ENCODE peak calls at places on chromosomes 1 and 21, in eight cellular contexts. K, Q, D, R, E, V, B and W are unnamed samples.
A peak's percentile ranks its signal among the peaks of the same experiment; 100 is the strongest.

GRCh38 chr1:206021008-206021795 is 2.5 kb downstream of the CTSE start:
- DNase-seq in E (no peak), K (no peak), Q (no peak), B (no peak), D (no peak), R (no peak), V (no peak), W (no peak)

GRCh38 chr1:26500488-26501175 is 28.4 kb downstream of the HMGN2 start:
- DNase-seq in V (peak; percentile 95), K (peak; percentile 82), D (peak; percentile 92), Q (peak; percentile 95), E (peak; percentile 83), R (peak; percentile 94), B (peak; percentile 86), W (peak; percentile 93)

GRCh38 chr1:174165471-174166137 is 6.3 kb downstream of the RABGAP1L start:
- DNase-seq in B (peak; percentile 18), R (peak; percentile 57), E (no peak), D (peak; percentile 15), K (peak; percentile 20), Q (peak; percentile 63), V (no peak), W (no peak)

GRCh38 chr1:20211511-20211931 is 25.2 kb upstream of the PLA2G2C start:
- DNase-seq in E (no peak), B (no peak), R (no peak), Q (no peak), K (no peak), V (no peak), D (no peak), W (no peak)

GRCh38 chr1:26336477-26337205 is 17.3 kb downstream of the CRYBG2 start:
- DNase-seq in B (peak; percentile 45), E (peak; percentile 34), D (no peak), Q (peak; percentile 92), V (peak; percentile 84), R (peak; percentile 84), K (no peak), W (peak; percentile 88)

GRCh38 chr1:228429698-228430097 is 13.0 kb upstream of the TRIM17 start:
- DNase-seq in E (no peak), K (no peak), Q (no peak), R (no peak), D (no peak), B (no peak), V (no peak), W (no peak)

GRCh38 chr21:37631319-37632117 is 264.9 kb downstream of the DYRK1A start:
- DNase-seq in B (no peak), K (no peak), Q (peak; percentile 68), V (peak; percentile 2), D (no peak), R (no peak), E (no peak), W (peak; percentile 28)

GRCh38 chr1:169457443-169457842 is 28.3 kb downstream of the SLC19A2 start:
- DNase-seq in R (no peak), E (no peak), Q (no peak), D (no peak), B (no peak), V (no peak), K (no peak), W (no peak)

GRCh38 chr21:45235488-45235887 is 52.2 kb downstream of the POFUT2 start:
- DNase-seq in V (no peak), E (no peak), R (no peak), B (no peak), K (no peak), D (no peak), Q (no peak), W (no peak)

GRCh38 chr1:228393268-228393699 is 13.4 kb downstream of the TRIM11 start:
- DNase-seq in V (no peak), K (no peak), D (peak; percentile 66), Q (peak; percentile 48), R (peak; percentile 74), B (peak; percentile 56), E (no peak), W (no peak)

GRCh38 chr21:43869486-43870325 is 4.7 kb downstream of the AGPAT3 start:
- DNase-seq in D (no peak), K (no peak), R (no peak), E (no peak), B (no peak), Q (no peak), V (no peak), W (no peak)

GRCh38 chr1:31587720-31588423 is 11.6 kb downstream of the TINAGL1 start:
- DNase-seq in D (peak; percentile 72), V (peak; percentile 60), Q (peak; percentile 68), K (peak; percentile 22), B (no peak), E (peak; percentile 50), R (peak; percentile 81), W (peak; percentile 72)

GRCh38 chr1:38835230-38835827 is 24.2 kb downstream of the RRAGC start:
- DNase-seq in D (peak; percentile 92), K (peak; percentile 78), V (peak; percentile 63), Q (no peak), R (no peak), B (peak; percentile 81), E (peak; percentile 71), W (peak; percentile 40)

GRCh38 chr1:1063945-1064831 is 9.9 kb downstream of the RNF223 start:
- DNase-seq in R (peak; percentile 75), V (peak; percentile 91), E (no peak), K (no peak), Q (no peak), D (peak; percentile 60), B (peak; percentile 27), W (peak; percentile 97)

GRCh38 chr1:248822148-248823032 is 3.3 kb downstream of the SH3BP5L start:
- DNase-seq in D (no peak), V (no peak), E (no peak), R (no peak), Q (no peak), B (no peak), K (no peak), W (peak; percentile 7)

GRCh38 chr1:11324562-11324961 is 51.6 kb downstream of the UBIAD1 start:
- DNase-seq in D (no peak), Q (no peak), K (no peak), E (peak; percentile 15), R (no peak), B (no peak), V (no peak), W (no peak)

GRCh38 chr1:182786223-182787001 is 3.2 kb upstream of the NPL start:
- DNase-seq in K (peak; percentile 76), B (no peak), E (peak; percentile 49), D (peak; percentile 82), R (peak; percentile 54), Q (peak; percentile 59), V (peak; percentile 51), W (peak; percentile 67)

GRCh38 chr1:39762550-39763540 is 8.3 kb downstream of the OXCT2 start:
- DNase-seq in Q (no peak), R (no peak), V (no peak), B (no peak), E (no peak), D (no peak), K (no peak), W (no peak)

GRCh38 chr1:162186406-162186805 is 116.9 kb downstream of the NOS1AP start:
- DNase-seq in K (no peak), B (no peak), Q (no peak), E (no peak), D (no peak), R (no peak), V (no peak), W (no peak)

GRCh38 chr1:193542668-193543067 is 356.3 kb upstream of the B3GALT2 start:
- DNase-seq in E (no peak), R (no peak), V (no peak), B (no peak), D (peak; percentile 25), K (no peak), Q (no peak), W (peak; percentile 23)

GRCh38 chr1:205179842-205180241 is 31.7 kb downstream of the DSTYK start:
- DNase-seq in E (no peak), B (no peak), K (no peak), D (peak; percentile 47), Q (no peak), V (no peak), R (no peak), W (no peak)

GRCh38 chr1:155873860-155874259 is 14.5 kb downstream of the SYT11 start:
- DNase-seq in R (no peak), K (no peak), V (no peak), E (peak; percentile 15), D (peak; percentile 58), Q (no peak), B (no peak), W (no peak)

GRCh38 chr1:15951341-15952153 is 24.4 kb downstream of the ZBTB17 start:
- DNase-seq in Q (no peak), R (no peak), K (no peak), D (peak; percentile 36), B (no peak), V (peak; percentile 68), E (no peak), W (peak; percentile 77)

GRCh38 chr1:112396668-112397025 is 633 bp downstream of the CTTNBP2NL start:
- DNase-seq in Q (no peak), B (no peak), D (peak; percentile 59), V (no peak), R (no peak), E (no peak), K (no peak), W (no peak)

GRCh38 chr21:30044447-30045064 is 104.8 kb upstream of the GRIK1 start:
- DNase-seq in Q (no peak), R (no peak), K (peak; percentile 3), E (peak; percentile 1), D (peak; percentile 69), V (peak; percentile 3), B (peak; percentile 43), W (no peak)

GRCh38 chr1:184635347-184636155 is 119.1 kb downstream of the EDEM3 start:
- DNase-seq in B (no peak), K (no peak), Q (no peak), E (no peak), V (no peak), R (no peak), D (no peak), W (no peak)

GRCh38 chr1:19306941-19307340 is 5.0 kb downstream of the AKR7A2 start:
- DNase-seq in D (no peak), R (no peak), B (no peak), V (no peak), K (no peak), Q (no peak), E (no peak), W (no peak)

GRCh38 chr1:107936498-107937481 is 28.2 kb downstream of the VAV3 start:
- DNase-seq in E (no peak), R (no peak), K (peak; percentile 9), B (no peak), D (peak; percentile 91), V (peak; percentile 49), Q (no peak), W (peak; percentile 72)

GRCh38 chr1:107076846-107077245 is 20.4 kb downstream of the PRMT6 start:
- DNase-seq in Q (no peak), D (peak; percentile 35), B (no peak), V (no peak), K (no peak), R (no peak), E (no peak), W (no peak)